ENCODE peak calls at places on chromosomes 6 and 20, in four cellular contexts. N, Z, K and O are unnamed samples.

GRCh38 chr20:57596998-57597939 is 23.0 kb downstream of the ZBP1 start:
- DNase-seq in N (peak), Z (no peak), K (peak), O (peak)

GRCh38 chr6:89458720-89459119 is 25.8 kb downstream of the ANKRD6 start:
- DNase-seq in N (no peak), Z (no peak), K (no peak), O (no peak)

GRCh38 chr6:47097092-47097945 is 55.2 kb upstream of the ADGRF1 start:
- DNase-seq in N (no peak), Z (no peak), K (peak), O (peak)

GRCh38 chr20:57274299-57274698 is 7.9 kb upstream of the BMP7 start:
- DNase-seq in N (no peak), Z (no peak), K (no peak), O (no peak)

GRCh38 chr6:140462495-140463311 is 1088.3 kb upstream of the CITED2 start:
- DNase-seq in N (no peak), Z (no peak), K (no peak), O (no peak)

GRCh38 chr6:88031550-88031949 is 16.1 kb upstream of the SPACA1 start:
- DNase-seq in N (no peak), Z (no peak), K (no peak), O (no peak)

GRCh38 chr20:45427236-45428149 is 11.6 kb downstream of the PIGT start:
- DNase-seq in N (no peak), Z (no peak), K (no peak), O (no peak)

GRCh38 chr6:17684134-17684533 is 22.6 kb downstream of the NUP153 start:
- DNase-seq in N (no peak), Z (no peak), K (no peak), O (no peak)

GRCh38 chr6:63272397-63272796 is 47.4 kb downstream of the LGSN start:
- DNase-seq in N (no peak), Z (no peak), K (no peak), O (no peak)

GRCh38 chr6:47574789-47575188 is 97.2 kb downstream of the CD2AP start:
- DNase-seq in N (no peak), Z (no peak), K (no peak), O (no peak)

GRCh38 chr20:9829835-9830234 is 9.0 kb downstream of the PAK5 start:
- DNase-seq in N (no peak), Z (no peak), K (no peak), O (no peak)

GRCh38 chr6:150560004-150560883 is 39.4 kb upstream of the PLEKHG1 start:
- DNase-seq in N (no peak), Z (no peak), K (no peak), O (no peak)

GRCh38 chr6:128112494-128112893 is 211.6 kb upstream of the THEMIS start:
- DNase-seq in N (no peak), Z (no peak), K (no peak), O (no peak)

GRCh38 chr6:150312395-150312794 is 56.4 kb upstream of the IYD start:
- DNase-seq in N (no peak), Z (no peak), K (no peak), O (no peak)

GRCh38 chr6:118785601-118786000 is 108.4 kb upstream of the ASF1A start:
- DNase-seq in N (no peak), Z (no peak), K (no peak), O (no peak)

GRCh38 chr20:18188446-18188845 is 50.8 kb downstream of the KAT14 start:
- DNase-seq in N (no peak), Z (no peak), K (no peak), O (no peak)

GRCh38 chr6:16338577-16339262 is 100.3 kb downstream of the GMPR start:
- DNase-seq in N (no peak), Z (no peak), K (peak), O (no peak)

GRCh38 chr6:125748534-125749111 is 809 bp upstream of the HEY2 start:
- DNase-seq in N (no peak), Z (no peak), K (no peak), O (no peak)

GRCh38 chr6:158707826-158708225 is 58.0 kb downstream of the SYTL3 start:
- DNase-seq in N (no peak), Z (no peak), K (no peak), O (no peak)

GRCh38 chr6:158707120-158707519 is 57.3 kb downstream of the SYTL3 start:
- DNase-seq in N (no peak), Z (no peak), K (no peak), O (no peak)

GRCh38 chr6:158708239-158708638 is 58.4 kb downstream of the SYTL3 start:
- DNase-seq in N (no peak), Z (no peak), K (no peak), O (no peak)

GRCh38 chr6:158705386-158706126 is 55.7 kb downstream of the SYTL3 start:
- DNase-seq in N (no peak), Z (no peak), K (no peak), O (no peak)

GRCh38 chr6:158706369-158706982 is 56.6 kb downstream of the SYTL3 start:
- DNase-seq in N (no peak), Z (no peak), K (peak), O (no peak)
- TF ChIP-seq CTCF in N (no peak), Z (no peak), K (peak), O (peak)

GRCh38 chr6:13760948-13761347 is 49.3 kb upstream of the RANBP9 start:
- DNase-seq in N (no peak), Z (no peak), K (no peak), O (no peak)

GRCh38 chr6:13762648-13763441 is 51.2 kb upstream of the RANBP9 start:
- DNase-seq in N (no peak), Z (no peak), K (no peak), O (peak)

GRCh38 chr6:13761361-13762036 is 49.9 kb upstream of the RANBP9 start:
- DNase-seq in N (no peak), Z (no peak), K (no peak), O (no peak)

GRCh38 chr6:13760307-13760706 is 48.7 kb upstream of the RANBP9 start:
- DNase-seq in N (no peak), Z (no peak), K (no peak), O (no peak)

GRCh38 chr6:13759025-13759424 is 47.4 kb upstream of the RANBP9 start:
- DNase-seq in N (no peak), Z (no peak), K (no peak), O (no peak)
- TF ChIP-seq CTCF in N (no peak), Z (no peak), K (no peak), O (no peak)

GRCh38 chr20:36145877-36146707 is 8.4 kb upstream of the EPB41L1 start:
- DNase-seq in N (no peak), Z (no peak), K (peak), O (no peak)

GRCh38 chr20:36144336-36144735 is 10.2 kb upstream of the EPB41L1 start:
- DNase-seq in N (no peak), Z (no peak), K (no peak), O (no peak)

GRCh38 chr20:36135821-36136220 is 18.7 kb upstream of the EPB41L1 start:
- DNase-seq in N (no peak), Z (no peak), K (no peak), O (no peak)

GRCh38 chr20:36141310-36141709 is 13.2 kb upstream of the EPB41L1 start:
- DNase-seq in N (no peak), Z (no peak), K (no peak), O (no peak)
- TF ChIP-seq CTCF in N (no peak), Z (no peak), K (no peak), O (no peak)

GRCh38 chr6:97925504-97925903 is 642.5 kb upstream of the MMS22L start:
- DNase-seq in N (no peak), Z (no peak), K (no peak), O (no peak)
- TF ChIP-seq CTCF in N (no peak), Z (no peak), K (no peak), O (no peak)

DNA sequence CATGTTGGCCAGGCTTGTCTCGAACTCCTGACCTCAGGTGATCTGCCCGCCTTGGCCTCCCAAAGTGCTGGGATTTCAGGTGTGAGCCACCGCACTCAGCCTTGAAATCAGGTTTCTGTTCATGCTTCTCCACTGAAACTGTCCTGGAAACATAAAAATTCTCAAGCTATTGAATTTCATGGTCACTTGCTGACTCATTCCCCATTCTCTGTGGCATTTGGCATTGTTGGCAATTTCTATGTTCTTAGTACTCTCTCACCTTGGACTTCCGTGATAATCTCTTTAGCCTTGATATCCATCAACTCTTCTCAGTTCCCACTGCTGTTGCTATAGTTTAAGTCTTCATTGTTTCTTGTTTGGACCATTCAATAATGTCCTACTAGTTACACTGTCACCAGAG is 6.2 kb downstream of the SEL1L2 start:
- DNase-seq in N (no peak), Z (no peak), K (no peak), O (no peak)
- TF ChIP-seq CTCF in N (no peak), Z (no peak), K (no peak), O (no peak)

GRCh38 chr6:56542367-56543331 is 100.0 kb downstream of the DST start:
- DNase-seq in N (peak), Z (peak), K (peak), O (no peak)
- TF ChIP-seq CTCF in N (no peak), Z (no peak), K (peak), O (no peak)

GRCh38 chr6:6801002-6801329 is 212.4 kb downstream of the LY86 start:
- DNase-seq in N (no peak), Z (no peak), K (no peak), O (no peak)

GRCh38 chr6:6804843-6805680 is 216.5 kb downstream of the LY86 start:
- DNase-seq in N (no peak), Z (no peak), K (no peak), O (no peak)

GRCh38 chr6:6801635-6802218 is 213.2 kb downstream of the LY86 start:
- DNase-seq in N (no peak), Z (no peak), K (no peak), O (no peak)

GRCh38 chr6:6806793-6807518 is 218.4 kb downstream of the LY86 start:
- DNase-seq in N (no peak), Z (no peak), K (no peak), O (no peak)

GRCh38 chr6:6803180-6803978 is 214.9 kb downstream of the LY86 start:
- DNase-seq in N (no peak), Z (peak), K (no peak), O (no peak)
- TF ChIP-seq CTCF in N (no peak), Z (no peak), K (no peak), O (no peak)

DNA sequence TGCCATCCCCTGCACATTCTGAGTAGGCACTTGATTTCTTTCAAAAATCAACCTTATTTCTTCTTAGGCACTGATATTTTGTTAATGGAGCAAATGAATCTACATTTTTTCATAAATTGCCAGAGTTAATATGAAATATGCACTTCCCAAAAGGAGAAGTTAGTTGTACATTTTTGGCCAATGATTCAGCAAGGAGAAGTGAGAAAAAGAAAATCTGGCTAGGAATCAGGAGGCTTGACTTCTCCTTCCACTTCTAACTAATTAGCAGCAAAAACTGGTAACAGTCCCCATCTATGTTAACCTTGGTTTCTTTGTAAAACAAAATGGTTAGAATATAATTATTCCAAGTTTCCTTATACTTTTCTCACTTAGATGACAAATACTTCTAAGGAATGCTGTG is 7.0 kb upstream of the DSE start:
- DNase-seq in N (no peak), Z (no peak), K (no peak), O (no peak)
- TF ChIP-seq CTCF in N (no peak), Z (no peak), K (no peak), O (no peak)

DNA sequence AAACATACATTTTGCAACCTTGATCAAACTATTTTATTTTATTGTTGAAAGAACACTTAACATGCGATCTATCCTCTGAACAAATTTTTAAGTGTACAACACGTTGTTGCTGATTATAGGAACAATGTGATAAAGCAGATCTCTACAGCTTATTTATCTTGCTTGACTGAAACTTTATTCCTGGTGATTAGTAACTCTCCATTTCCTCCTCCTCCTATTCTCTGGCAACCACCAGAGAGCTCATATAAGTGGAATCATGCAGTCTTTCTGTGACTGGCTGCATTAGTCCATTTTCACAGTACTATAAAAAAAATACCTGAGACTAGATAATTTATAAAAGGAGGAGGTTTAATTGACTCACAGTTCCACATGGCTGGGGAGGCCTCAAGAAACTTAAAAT is 218.1 kb downstream of the LRFN2 start:
- DNase-seq in N (no peak), Z (no peak), K (no peak), O (no peak)
- TF ChIP-seq CTCF in N (no peak), Z (no peak), K (no peak), O (no peak)

GRCh38 chr6:112429226-112429625 is 82.1 kb downstream of the RFPL4B start:
- DNase-seq in N (no peak), Z (no peak), K (no peak), O (no peak)
- TF ChIP-seq CTCF in N (no peak), Z (no peak), K (no peak), O (no peak)